ENCODE peak calls at places on chromosomes 2 and 18, in four cellular contexts. S is K562, V is GM12891, A is Panc1. C is an unnamed sample.

GRCh38 chr18:48540329-48541025 is 1.6 kb downstream of the CTIF start:
- DNase-seq in S (peak), V (peak), A (no peak), C (peak)

GRCh38 chr2:54952978-54953456 is 97.2 kb downstream of the RTN4 start:
- DNase-seq in S (no peak), V (no peak), A (peak), C (no peak)

GRCh38 chr2:195319112-195319460 is 337.9 kb upstream of the SLC39A10 start:
- DNase-seq in S (no peak), V (no peak), A (no peak), C (no peak)

GRCh38 chr2:209472386-209472832 is 48.6 kb downstream of the MAP2 start:
- DNase-seq in S (no peak), V (no peak), A (no peak), C (no peak)

GRCh38 chr2:65919579-65920188 is 487.3 kb upstream of the SPRED2 start:
- DNase-seq in S (peak), V (no peak), A (no peak), C (no peak)

GRCh38 chr2:26568076-26568890 is 72.9 kb downstream of the CIB4 start:
- DNase-seq in S (no peak), V (no peak), A (no peak), C (peak)

GRCh38 chr2:76978064-76978463 is 544.1 kb downstream of the LRRTM4 start:
- DNase-seq in S (no peak), V (no peak), A (no peak), C (no peak)

GRCh38 chr18:26777316-26778053 is 88.0 kb downstream of the AQP4 start:
- DNase-seq in S (no peak), V (no peak), A (no peak), C (no peak)

GRCh38 chr18:76459687-76460350 is 35.2 kb downstream of the ZNF516 start:
- DNase-seq in S (no peak), V (no peak), A (peak), C (peak)

GRCh38 chr2:221318751-221319150 is 253.4 kb downstream of the EPHA4 start:
- DNase-seq in S (no peak), V (no peak), A (no peak), C (no peak)

GRCh38 chr2:177010134-177010533 is 202.5 kb upstream of the HNRNPA3 start:
- DNase-seq in S (no peak), V (no peak), A (no peak), C (no peak)

GRCh38 chr18:58915006-58915799 is 50.5 kb downstream of the ZNF532 start:
- DNase-seq in S (no peak), V (no peak), A (no peak), C (no peak)

GRCh38 chr2:67414867-67415266 is 17.7 kb downstream of the ETAA1 start:
- DNase-seq in S (no peak), V (no peak), A (no peak), C (no peak)

GRCh38 chr18:74407888-74408287 is 49.2 kb downstream of the DIPK1C start:
- DNase-seq in S (no peak), V (no peak), A (no peak), C (no peak)

GRCh38 chr2:102130651-102130991 is 11.9 kb upstream of the IL1R1 start:
- DNase-seq in S (no peak), V (no peak), A (no peak), C (no peak)

GRCh38 chr18:59249186-59249774 is 24.0 kb downstream of the RAX start:
- DNase-seq in S (peak), V (peak), A (peak), C (no peak)

GRCh38 chr18:76821356-76821874 is 942 bp upstream of the ZNF236 start:
- DNase-seq in S (no peak), V (no peak), A (no peak), C (no peak)

GRCh38 chr2:203594541-203594940 is 59.4 kb upstream of the RAPH1 start:
- DNase-seq in S (no peak), V (no peak), A (no peak), C (no peak)

GRCh38 chr2:216066255-216066654 is 15.4 kb downstream of the PECR start:
- DNase-seq in S (no peak), V (no peak), A (no peak), C (no peak)

GRCh38 chr18:74980669-74981068 is 228.3 kb downstream of the PTGR3 start:
- DNase-seq in S (no peak), V (no peak), A (no peak), C (no peak)

GRCh38 chr18:29644276-29644675 is 1398.3 kb downstream of the DSC3 start:
- DNase-seq in S (no peak), V (no peak), A (no peak), C (no peak)

GRCh38 chr2:60515751-60516226 is 37.7 kb downstream of the BCL11A start:
- DNase-seq in S (no peak), V (no peak), A (no peak), C (peak)

GRCh38 chr2:12352891-12353290 is 363.8 kb upstream of the TRIB2 start:
- DNase-seq in S (no peak), V (no peak), A (no peak), C (no peak)

GRCh38 chr2:104846182-104846954 is 7.5 kb upstream of the POU3F3 start:
- DNase-seq in S (no peak), V (no peak), A (no peak), C (no peak)

GRCh38 chr2:17674817-17675216 is 78.8 kb downstream of the SMC6 start:
- DNase-seq in S (no peak), V (no peak), A (no peak), C (no peak)

GRCh38 chr2:4269885-4270284 is 566.5 kb downstream of the DCDC2C start:
- DNase-seq in S (no peak), V (no peak), A (no peak), C (no peak)

GRCh38 chr2:150410809-150411208 is 76.7 kb downstream of the RND3 start:
- DNase-seq in S (no peak), V (no peak), A (no peak), C (no peak)

GRCh38 chr2:212237350-212238095 is 301.1 kb downstream of the ERBB4 start:
- DNase-seq in S (no peak), V (no peak), A (no peak), C (no peak)

GRCh38 chr2:28750316-28751101 is 1.1 kb upstream of the PPP1CB start:
- DNase-seq in S (peak), V (no peak), A (no peak), C (peak)

GRCh38 chr18:8116346-8117007 is 492.8 kb upstream of the RAB12 start:
- DNase-seq in S (peak), V (no peak), A (peak), C (no peak)

GRCh38 chr2:15647622-15648590 is 56.2 kb downstream of the DDX1 start:
- DNase-seq in S (no peak), V (no peak), A (no peak), C (no peak)

GRCh38 chr18:43812627-43813026 is 535.3 kb upstream of the SYT4 start:
- DNase-seq in S (no peak), V (no peak), A (no peak), C (no peak)

DNA sequence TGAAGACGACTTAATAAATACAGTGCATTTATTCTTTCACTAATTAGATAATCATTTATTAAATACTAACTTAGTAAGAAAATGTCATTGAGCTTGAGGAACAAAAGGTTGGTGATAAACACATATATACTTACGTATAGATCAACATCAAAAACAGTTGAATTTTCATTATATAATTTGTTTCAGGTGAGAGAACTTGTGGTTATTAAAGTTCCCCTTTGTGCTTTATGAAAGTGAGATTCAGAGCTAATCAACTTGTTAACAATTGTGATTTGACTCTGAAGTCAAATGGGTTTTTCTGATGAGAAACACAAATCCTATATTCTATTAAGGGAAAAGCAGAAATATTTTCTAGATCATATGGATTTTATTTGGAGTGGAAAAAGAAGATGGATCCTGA is 524.0 kb downstream of the SOX11 start:
- DNase-seq in S (no peak), V (no peak), A (no peak), C (no peak)
- TF ChIP-seq POLR2AphosphoS5 in S (no peak), V (no peak), A (no peak), C (no peak)

GRCh38 chr2:108619916-108620620 is 85.8 kb downstream of the LIMS1 start:
- DNase-seq in S (no peak), V (no peak), A (no peak), C (no peak)

GRCh38 chr2:108620656-108621055 is 86.4 kb downstream of the LIMS1 start:
- DNase-seq in S (no peak), V (no peak), A (no peak), C (no peak)

GRCh38 chr2:108621689-108622681 is 87.7 kb downstream of the LIMS1 start:
- DNase-seq in S (no peak), V (no peak), A (no peak), C (no peak)

GRCh38 chr2:108623616-108624015 is 89.3 kb downstream of the LIMS1 start:
- DNase-seq in S (no peak), V (no peak), A (no peak), C (no peak)

GRCh38 chr2:108621087-108621559 is 86.9 kb downstream of the LIMS1 start:
- DNase-seq in S (peak), V (no peak), A (no peak), C (no peak)
- TF ChIP-seq POLR2AphosphoS5 in S (no peak), V (no peak), A (no peak), C (no peak)

GRCh38 chr2:71880846-71881610 is 266.6 kb downstream of the CYP26B1 start:
- DNase-seq in S (peak), V (no peak), A (no peak), C (peak)
- TF ChIP-seq POLR2AphosphoS5 in S (no peak), V (no peak), A (no peak), C (no peak)

DNA sequence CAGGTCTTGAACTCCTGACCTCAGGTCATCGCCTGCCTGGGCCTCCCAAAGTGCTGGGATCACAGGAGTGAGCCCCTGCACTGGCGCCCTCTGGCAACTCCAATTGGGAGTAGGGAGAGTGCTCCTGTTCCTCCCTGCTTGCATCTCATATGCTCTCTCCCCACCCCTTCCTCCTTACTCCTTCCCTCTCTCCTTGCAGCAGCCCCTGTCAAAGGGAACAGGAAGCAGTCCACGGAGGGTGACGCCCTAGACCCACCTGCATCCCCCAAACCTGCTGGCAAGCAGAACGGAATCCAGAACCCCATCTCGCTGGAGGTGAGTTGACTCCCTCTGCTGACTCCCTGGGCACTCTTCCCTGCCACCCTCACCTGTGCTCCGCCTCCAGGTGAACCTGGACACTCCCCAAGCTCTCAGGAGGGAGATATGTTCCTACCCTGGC is 10.7 kb downstream of the ARID5A start:
- DNase-seq in S (no peak), V (no peak), A (no peak), C (no peak)
- TF ChIP-seq POLR2AphosphoS5 in S (no peak), V (no peak), A (no peak), C (no peak)

DNA sequence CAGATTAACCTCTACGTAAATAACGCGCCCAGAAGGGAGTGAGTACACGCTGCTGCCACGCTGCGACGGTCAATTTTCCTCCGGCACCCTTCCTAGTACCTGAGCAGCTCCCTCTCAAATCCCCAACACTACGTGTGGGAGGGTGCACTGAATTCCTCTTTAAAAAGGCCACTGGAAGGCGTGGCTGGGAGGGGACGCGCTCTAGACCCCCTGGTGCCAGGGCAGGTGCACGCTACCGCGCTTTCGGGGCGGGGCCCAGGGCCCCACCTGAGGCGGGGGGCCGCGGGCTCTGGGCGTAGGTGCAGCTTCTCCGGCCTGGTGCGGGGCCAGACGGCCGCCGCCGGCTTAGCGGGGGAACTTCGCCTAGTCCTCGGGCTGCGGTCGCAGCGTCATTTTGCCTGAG is 668 bp upstream of the ANKRD12 start:
- DNase-seq in S (peak), V (peak), A (no peak), C (no peak)
- TF ChIP-seq POLR2AphosphoS5 in S (peak), V (peak), A (no peak), C (no peak)

DNA sequence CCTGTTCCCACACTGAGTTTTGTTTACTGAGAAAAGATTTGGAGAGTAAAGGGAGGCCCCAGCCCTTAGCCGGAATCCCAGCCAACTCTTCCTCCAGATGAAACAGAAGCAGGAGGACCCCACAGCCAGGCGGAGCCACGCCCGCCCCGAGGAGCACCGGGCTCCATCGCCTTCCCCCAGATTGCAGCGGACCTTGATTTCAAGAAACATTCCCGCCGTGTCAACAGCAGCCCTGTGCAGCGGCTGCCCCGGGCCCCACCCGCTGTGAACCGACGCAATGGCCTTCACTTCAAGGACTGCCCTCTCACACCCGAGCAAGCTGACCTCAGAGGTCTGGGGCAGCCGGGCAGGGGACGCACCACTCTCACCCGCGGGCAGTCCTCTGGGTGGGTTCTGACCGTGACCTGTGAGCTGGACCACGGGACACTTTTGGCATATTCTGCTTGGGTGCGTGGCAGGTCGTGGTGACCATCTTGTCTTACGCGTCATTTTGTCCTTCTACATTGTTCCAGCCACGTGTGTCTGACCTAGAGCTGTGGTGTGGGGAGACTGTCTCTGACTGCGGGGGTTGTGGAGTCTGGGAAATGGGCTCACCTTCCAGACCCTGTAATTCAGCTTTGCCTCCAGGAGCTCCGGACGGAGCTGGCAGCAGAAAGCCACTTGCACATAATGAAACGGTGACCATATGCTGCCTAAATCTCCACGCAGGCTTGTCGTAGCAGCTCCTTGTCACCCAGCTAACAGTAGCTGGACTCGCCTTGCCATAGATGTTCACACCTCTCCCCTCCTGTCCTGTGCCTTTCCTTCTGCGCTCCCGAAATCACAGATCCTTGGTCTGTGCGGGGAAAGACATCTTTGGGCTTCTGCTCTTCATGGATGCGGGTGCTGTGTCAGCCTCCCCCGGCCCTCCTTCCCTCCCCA is 32.0 kb upstream of the INHBB start:
- DNase-seq in S (no peak), V (no peak), A (no peak), C (no peak)
- TF ChIP-seq POLR2AphosphoS5 in S (no peak), V (no peak), A (no peak), C (no peak)

C was measured in sigmoid colon.